ENCODE peak calls at places on chromosomes 16 and 17, in four cellular contexts. Q, V, D and F are unnamed samples. For H3K4me1, the result is how much of the 10 kb centered on the place peaks cover.

GRCh38 chr16:67415872-67416793 is at the start of gene ZDHHC1:
- DNase-seq in Q (peak), V (peak), D (peak), F (peak)

GRCh38 chr16:20803561-20804214 is 2.6 kb downstream of the ERI2 start:
- DNase-seq in Q (no peak), V (no peak), D (no peak), F (no peak)

GRCh38 chr17:10755592-10756127 is 25.8 kb upstream of the TMEM220 start:
- DNase-seq in Q (no peak), V (no peak), D (no peak), F (no peak)

GRCh38 chr17:34241062-34241461 is 14.0 kb upstream of the CCL2 start:
- DNase-seq in Q (peak), V (peak), D (no peak), F (no peak)

GRCh38 chr16:71709231-71709781 is 15.2 kb downstream of the PHLPP2 start:
- DNase-seq in Q (peak), V (peak), D (no peak), F (no peak)

GRCh38 chr16:89602273-89602951 is 11.0 kb upstream of the DPEP1 start:
- DNase-seq in Q (peak), V (peak), D (no peak), F (peak)

GRCh38 chr16:74774223-74775139 is at the start of gene FA2H:
- DNase-seq in Q (peak), V (peak), D (peak), F (peak)

GRCh38 chr17:1948517-1948825 is 76.7 kb downstream of the RTN4RL1 start:
- DNase-seq in Q (no peak), V (no peak), D (no peak), F (no peak)

GRCh38 chr16:23353440-23353839 is 51.3 kb downstream of the SCNN1B start:
- DNase-seq in Q (no peak), V (no peak), D (no peak), F (no peak)

GRCh38 chr16:57893559-57894389 is 77.2 kb downstream of the CNGB1 start:
- DNase-seq in Q (peak), V (peak), D (peak), F (peak)

GRCh38 chr17:12627776-12628491 is 37.8 kb upstream of the MYOCD start:
- DNase-seq in Q (peak), V (no peak), D (no peak), F (peak)

GRCh38 chr16:88614818-88615580 is 23.4 kb upstream of the IL17C start:
- DNase-seq in Q (no peak), V (no peak), D (no peak), F (no peak)

GRCh38 chr16:79897444-79898146 is 297.1 kb upstream of the MAF start:
- DNase-seq in Q (peak), V (peak), D (no peak), F (no peak)

GRCh38 chr16:89318871-89319627 is 101.5 kb downstream of the ZNF778 start:
- DNase-seq in Q (no peak), V (no peak), D (no peak), F (no peak)

GRCh38 chr16:27323781-27324561 is 10.2 kb downstream of the IL4R start:
- DNase-seq in Q (no peak), V (no peak), D (no peak), F (no peak)

GRCh38 chr17:61570118-61570517 is 20.9 kb downstream of the NACA2 start:
- DNase-seq in Q (peak), V (peak), D (no peak), F (no peak)

GRCh38 chr17:47621293-47622178 is 28.2 kb upstream of the KPNB1 start:
- DNase-seq in Q (peak), V (peak), D (no peak), F (peak)

GRCh38 chr17:69287168-69287567 is 39.8 kb downstream of the ABCA5 start:
- DNase-seq in Q (peak), V (no peak), D (no peak), F (no peak)

GRCh38 chr17:79461041-79461440 is 149.8 kb downstream of the RBFOX3 start:
- DNase-seq in Q (peak), V (no peak), D (no peak), F (peak)

GRCh38 chr16:27096375-27096774 is 29.6 kb downstream of the C16orf82 start:
- DNase-seq in Q (no peak), V (no peak), D (no peak), F (no peak)

GRCh38 chr17:35245196-35245486 is 2.3 kb downstream of the SLFN5 start:
- DNase-seq in Q (peak), V (peak), D (no peak), F (peak)

GRCh38 chr16:81035398-81035974 is at the start of gene ATMIN:
- DNase-seq in Q (peak), V (peak), D (peak), F (peak)

GRCh38 chr16:64307431-64307830 is 814.4 kb downstream of the CDH11 start:
- DNase-seq in Q (no peak), V (no peak), D (no peak), F (no peak)
- H3K4me1 ChIP-seq in Q (under half), V (under half), D (under half), F (under half)

GRCh38 chr17:4709794-4710692 is at the start of gene ARRB2:
- DNase-seq in Q (peak), V (peak), D (peak), F (peak)

GRCh38 chr17:4703330-4703691 is 626 bp downstream of the PELP1 start:
- DNase-seq in Q (no peak), V (no peak), D (no peak), F (no peak)

GRCh38 chr17:4708436-4708835 is 2.0 kb upstream of the ARRB2 start:
- DNase-seq in Q (no peak), V (no peak), D (peak), F (no peak)

GRCh38 chr17:4706121-4706520 is 2.2 kb upstream of the PELP1 start:
- DNase-seq in Q (peak), V (no peak), D (no peak), F (no peak)

DNA sequence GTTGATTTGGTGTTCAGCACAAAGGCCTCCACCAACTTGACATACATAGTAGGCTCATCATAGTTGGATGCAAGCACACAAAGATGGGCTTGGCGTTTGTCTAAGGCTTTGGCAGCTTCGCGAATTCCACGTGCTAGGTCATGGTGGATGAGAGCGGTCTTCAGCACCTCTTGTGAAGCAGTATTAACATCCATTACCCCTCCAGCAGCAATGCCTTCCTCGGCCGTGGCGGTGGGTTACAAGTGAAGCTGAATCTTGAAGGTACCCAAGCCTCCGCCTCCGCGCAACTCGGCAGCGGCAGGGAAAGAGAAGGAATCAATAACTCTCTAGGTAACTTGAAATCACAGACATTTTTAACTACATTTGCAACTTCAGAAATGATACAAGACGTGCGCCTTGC is 1.1 kb upstream of the PELP1 start:
- DNase-seq in Q (no peak), V (no peak), D (no peak), F (no peak)
- H3K4me3 ChIP-seq in Q (no peak), V (no peak), D (no peak), F (no peak)

GRCh38 chr17:65177901-65178300 is 40.7 kb downstream of the RGS9 start:
- DNase-seq in Q (peak), V (peak), D (no peak), F (no peak)
- H3K27ac ChIP-seq in Q (no peak), V (no peak), D (no peak), F (no peak)

GRCh38 chr17:530851-531250 is 178.2 kb upstream of the RPH3AL start:
- DNase-seq in Q (no peak), V (no peak), D (no peak), F (no peak)
- H3K4me1 ChIP-seq in Q (under half), V (under half), D (under half), F (under half)

GRCh38 chr17:76700627-76701470 is 9.9 kb downstream of the MXRA7 start:
- DNase-seq in Q (peak), V (peak), D (no peak), F (peak)
- H3K4me3 ChIP-seq in Q (peak), V (no peak), D (no peak), F (peak)

GRCh38 chr16:85207357-85207921 is 95.2 kb upstream of the CIBAR2 start:
- DNase-seq in Q (peak), V (no peak), D (no peak), F (no peak)
- H3K27ac ChIP-seq in Q (peak), V (peak), D (peak), F (no peak)

GRCh38 chr16:50571786-50572185 is 23.6 kb downstream of the NKD1 start:
- DNase-seq in Q (no peak), V (no peak), D (no peak), F (no peak)

GRCh38 chr16:50572700-50573099 is 24.5 kb downstream of the NKD1 start:
- DNase-seq in Q (no peak), V (no peak), D (no peak), F (no peak)

GRCh38 chr16:50573947-50574751 is 26.0 kb downstream of the NKD1 start:
- DNase-seq in Q (no peak), V (peak), D (no peak), F (no peak)

GRCh38 chr16:50574852-50575251 is 26.7 kb downstream of the NKD1 start:
- DNase-seq in Q (no peak), V (no peak), D (no peak), F (no peak)

DNA sequence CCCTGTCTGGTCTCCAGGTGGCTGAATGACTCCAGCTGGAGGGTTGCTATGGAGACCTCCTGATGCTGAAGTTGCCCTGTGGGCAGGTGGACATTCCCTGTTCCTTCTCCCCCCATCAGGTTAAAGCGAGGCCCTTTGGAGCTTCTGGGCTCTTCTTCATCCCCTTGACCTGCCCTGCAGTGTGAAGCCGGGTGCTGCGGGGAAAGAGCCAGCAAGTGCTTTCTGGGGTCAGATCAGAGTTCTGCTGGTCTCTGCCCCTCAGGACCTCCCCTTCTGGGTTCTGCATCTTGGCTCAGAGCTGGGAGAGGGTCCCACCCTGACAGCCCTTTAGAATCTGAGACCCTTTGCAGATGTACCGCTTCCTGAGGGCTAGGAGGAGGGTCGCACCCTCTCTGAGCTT is 25.1 kb downstream of the NKD1 start:
- DNase-seq in Q (no peak), V (no peak), D (no peak), F (no peak)
- H3K4me1 ChIP-seq in Q (under half), V (under half), D (under half), F (under half)